ENCODE peak calls at places on chromosomes 7 and 10, in six cellular contexts. G, O, E, T, C and Z are unnamed samples.

GRCh38 chr10:65786279-65786678 is 1139.6 kb upstream of the LRRTM3 start:
- DNase-seq in G (no peak), O (no peak), E (no peak), T (no peak), C (no peak), Z (no peak)

GRCh38 chr7:13984831-13985685 is 4.4 kb downstream of the ETV1 start:
- DNase-seq in G (no peak), O (no peak), E (no peak), T (no peak), C (no peak), Z (no peak)

GRCh38 chr10:119737827-119738226 is 12.0 kb downstream of the INPP5F start:
- DNase-seq in G (peak; percentile 34), O (no peak), E (no peak), T (no peak), C (no peak), Z (no peak)

GRCh38 chr7:80749270-80749669 is 110.8 kb downstream of the CD36 start:
- DNase-seq in G (no peak), O (no peak), E (no peak), T (no peak), C (no peak), Z (no peak)

GRCh38 chr7:113918946-113919345 is at the start of gene PPP1R3A:
- DNase-seq in G (no peak), O (no peak), E (no peak), T (no peak), C (no peak), Z (no peak)

GRCh38 chr7:132828502-132828901 is 252.2 kb upstream of the PLXNA4 start:
- DNase-seq in G (no peak), O (no peak), E (peak; percentile 61), T (no peak), C (no peak), Z (no peak)

GRCh38 chr7:19491821-19492452 is 216.9 kb downstream of the POLR1F start:
- DNase-seq in G (no peak), O (no peak), E (peak; percentile 27), T (no peak), C (no peak), Z (no peak)

GRCh38 chr7:100351657-100352058 is 6.3 kb upstream of the PILRB start:
- DNase-seq in G (no peak), O (no peak), E (no peak), T (no peak), C (no peak), Z (no peak)

GRCh38 chr10:108515821-108516220 is 1351.3 kb upstream of the SORCS1 start:
- DNase-seq in G (no peak), O (no peak), E (no peak), T (no peak), C (no peak), Z (no peak)

GRCh38 chr7:112411186-112411795 is 39.0 kb upstream of the IFRD1 start:
- DNase-seq in G (no peak), O (no peak), E (peak; percentile 64), T (no peak), C (no peak), Z (no peak)

GRCh38 chr7:57178768-57179139 is 46.5 kb upstream of the ZNF479 start:
- DNase-seq in G (no peak), O (no peak), E (no peak), T (no peak), C (no peak), Z (no peak)

GRCh38 chr10:94075521-94075920 is 81.8 kb downstream of the PLCE1 start:
- DNase-seq in G (no peak), O (no peak), E (no peak), T (no peak), C (no peak), Z (no peak)

GRCh38 chr7:94509879-94510581 is 421 bp downstream of the CASD1 start:
- DNase-seq in G (peak; percentile 89), O (peak; percentile 82), E (peak; percentile 96), T (peak; percentile 27), C (peak; percentile 71), Z (peak; percentile 74)

GRCh38 chr10:29174389-29174788 is 114.5 kb upstream of the LYZL1 start:
- DNase-seq in G (no peak), O (no peak), E (no peak), T (no peak), C (no peak), Z (no peak)

GRCh38 chr7:49860293-49860692 is 86.9 kb downstream of the VWC2 start:
- DNase-seq in G (no peak), O (no peak), E (no peak), T (no peak), C (no peak), Z (no peak)

GRCh38 chr7:30799976-30800661 is 28.9 kb downstream of the MINDY4 start:
- DNase-seq in G (no peak), O (peak; percentile 22), E (no peak), T (no peak), C (no peak), Z (no peak)

GRCh38 chr10:119526606-119527592 is 15.6 kb downstream of the RGS10 start:
- DNase-seq in G (no peak), O (no peak), E (no peak), T (no peak), C (no peak), Z (no peak)

GRCh38 chr7:136183981-136184380 is 206.8 kb upstream of the MTPN start:
- DNase-seq in G (no peak), O (no peak), E (no peak), T (no peak), C (no peak), Z (no peak)

GRCh38 chr7:64877714-64878610 is 25.1 kb upstream of the ZNF273 start:
- DNase-seq in G (peak; percentile 2), O (no peak), E (peak; percentile 37), T (no peak), C (no peak), Z (peak; percentile 9)

GRCh38 chr7:41930538-41931262 is 227.8 kb upstream of the INHBA start:
- DNase-seq in G (no peak), O (no peak), E (no peak), T (no peak), C (no peak), Z (no peak)

GRCh38 chr10:30057421-30057841 is 2.0 kb downstream of the JCAD start:
- DNase-seq in G (no peak), O (no peak), E (no peak), T (no peak), C (no peak), Z (no peak)

GRCh38 chr10:120841522-120842189 is 9.5 kb upstream of the WDR11 start:
- DNase-seq in G (no peak), O (no peak), E (no peak), T (no peak), C (no peak), Z (no peak)

GRCh38 chr7:27771111-27771510 is 31.1 kb downstream of the TAX1BP1 start:
- DNase-seq in G (no peak), O (no peak), E (no peak), T (no peak), C (no peak), Z (no peak)

GRCh38 chr7:122485841-122486240 is 181.3 kb upstream of the FEZF1 start:
- DNase-seq in G (no peak), O (no peak), E (no peak), T (no peak), C (no peak), Z (no peak)

GRCh38 chr10:47118326-47118725 is 181.7 kb upstream of the GDF10 start:
- DNase-seq in G (no peak), O (peak; percentile 10), E (no peak), T (no peak), C (no peak), Z (no peak)

GRCh38 chr7:66452165-66452564 is 176.5 kb upstream of the KCTD7 start:
- DNase-seq in G (no peak), O (no peak), E (no peak), T (no peak), C (no peak), Z (no peak)
- TF ChIP-seq TAF1 in G (no peak), O (no peak), E (no peak), T (no peak), C (no peak), Z (no peak)

GRCh38 chr10:75658915-75659314 is 227.5 kb downstream of the LRMDA start:
- DNase-seq in G (no peak), O (no peak), E (no peak), T (no peak), C (no peak), Z (no peak)

GRCh38 chr10:75662715-75663114 is 231.3 kb downstream of the LRMDA start:
- DNase-seq in G (no peak), O (no peak), E (no peak), T (no peak), C (no peak), Z (no peak)

GRCh38 chr10:75658036-75658435 is 226.6 kb downstream of the LRMDA start:
- DNase-seq in G (no peak), O (no peak), E (no peak), T (no peak), C (no peak), Z (no peak)

GRCh38 chr10:75658496-75658895 is 227.1 kb downstream of the LRMDA start:
- DNase-seq in G (no peak), O (no peak), E (no peak), T (no peak), C (no peak), Z (no peak)

GRCh38 chr10:75660833-75661232 is 229.4 kb downstream of the LRMDA start:
- DNase-seq in G (no peak), O (no peak), E (peak; percentile 13), T (no peak), C (no peak), Z (no peak)
- TF ChIP-seq TAF1 in G (no peak), O (no peak), E (no peak), T (no peak), C (no peak), Z (no peak)

GRCh38 chr10:103812431-103812830 is 42.9 kb downstream of the SH3PXD2A start:
- DNase-seq in G (no peak), O (no peak), E (no peak), T (no peak), C (no peak), Z (no peak)

GRCh38 chr10:103814626-103815370 is 40.6 kb downstream of the SH3PXD2A start:
- DNase-seq in G (no peak), O (no peak), E (no peak), T (no peak), C (no peak), Z (no peak)

GRCh38 chr10:103814104-103814503 is 41.3 kb downstream of the SH3PXD2A start:
- DNase-seq in G (no peak), O (no peak), E (no peak), T (no peak), C (no peak), Z (no peak)

GRCh38 chr10:103808784-103809183 is 46.6 kb downstream of the SH3PXD2A start:
- DNase-seq in G (no peak), O (no peak), E (no peak), T (no peak), C (no peak), Z (no peak)

DNA sequence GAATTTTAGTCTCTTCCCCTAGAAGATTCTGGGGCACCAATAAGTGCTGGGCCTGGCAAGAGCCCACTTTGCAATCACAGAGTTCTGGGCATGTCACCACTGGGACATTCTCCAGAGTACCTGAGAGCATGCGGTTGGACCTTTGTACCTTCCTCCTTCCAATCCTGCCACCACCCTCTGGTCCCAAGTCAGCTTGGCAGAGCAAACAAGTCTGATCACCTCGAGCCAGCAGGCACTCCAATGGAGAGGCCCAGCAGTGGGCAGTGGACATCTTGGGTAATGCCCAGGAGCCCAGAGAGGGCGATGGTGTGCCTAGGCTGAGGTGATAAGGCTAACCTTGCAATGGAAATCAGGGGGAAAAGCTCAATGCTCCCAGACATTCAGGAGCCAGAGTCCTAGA is 43.4 kb downstream of the SH3PXD2A start:
- DNase-seq in G (no peak), O (no peak), E (no peak), T (no peak), C (no peak), Z (no peak)
- TF ChIP-seq TAF1 in G (no peak), O (no peak), E (no peak), T (no peak), C (no peak), Z (no peak)

GRCh38 chr10:132934953-132935352 is 7.4 kb downstream of the CFAP46 start:
- DNase-seq in G (no peak), O (no peak), E (no peak), T (no peak), C (no peak), Z (no peak)
- TF ChIP-seq TAF1 in G (no peak), O (no peak), E (no peak), T (no peak), C (no peak), Z (no peak)